ENCODE peak calls at places on chromosomes 7 and 10, in eight cellular contexts. G is adrenal gland, K is ascending aorta, Q is HFFc6, J is cardiac muscle cell, Y is endodermal cell, X is nephron progenitor cell, P is mammary epithelial cell. C is an unnamed sample.

GRCh38 chr10:10830316-10831061 is 187.2 kb upstream of the CELF2 start:
- DNase-seq in Y (no peak), J (peak; percentile 94), K (no peak), G (no peak), X (no peak), Q (peak; percentile 96), P (peak; percentile 72), C (no peak)

GRCh38 chr7:101854084-101854865 is 36.8 kb downstream of the CUX1 start:
- DNase-seq in Q (no peak), G (no peak), X (no peak), P (no peak), Y (no peak), J (no peak), K (no peak), C (no peak)

GRCh38 chr10:12685261-12685861 is 316.2 kb downstream of the CCDC3 start:
- DNase-seq in J (no peak), X (no peak), Q (no peak), P (no peak), G (no peak), K (no peak), Y (no peak), C (no peak)

GRCh38 chr7:79282051-79282694 is 171.3 kb downstream of the MAGI2 start:
- DNase-seq in G (peak; percentile 15), X (peak; percentile 10), J (peak; percentile 83), K (no peak), Y (no peak), P (peak; percentile 27), Q (peak; percentile 84), C (no peak)

GRCh38 chr7:22566176-22566575 is 66.2 kb upstream of the STEAP1B start:
- DNase-seq in K (no peak), Y (no peak), Q (no peak), G (no peak), X (no peak), J (no peak), P (no peak), C (no peak)

GRCh38 chr10:97701438-97702064 is 12.0 kb upstream of the MARVELD1 start:
- DNase-seq in X (peak; percentile 55), Q (peak; percentile 74), J (peak; percentile 84), G (peak; percentile 52), K (peak; percentile 79), Y (peak; percentile 84), P (peak; percentile 75), C (no peak)

GRCh38 chr10:69160809-69161225 is 19.2 kb upstream of the SUPV3L1 start:
- DNase-seq in Y (no peak), P (peak; percentile 14), K (no peak), J (no peak), X (no peak), Q (peak; percentile 62), G (no peak), C (no peak)

GRCh38 chr7:33062023-33062781 is at the start of gene NT5C3A:
- DNase-seq in P (peak; percentile 39), J (peak; percentile 39), Q (peak; percentile 9), G (peak; percentile 46), Y (peak; percentile 77), X (no peak), K (no peak), C (no peak)

GRCh38 chr10:89414879-89415821 is 782 bp downstream of the IFIT5 start:
- DNase-seq in Y (peak; percentile 80), G (peak; percentile 55), P (peak; percentile 52), K (no peak), J (peak; percentile 35), Q (peak; percentile 27), X (peak; percentile 50), C (no peak)

GRCh38 chr7:95904099-95904498 is 131.7 kb downstream of the DYNC1I1 start:
- DNase-seq in G (peak; percentile 32), Y (no peak), P (no peak), Q (no peak), K (no peak), X (no peak), J (no peak), C (no peak)

GRCh38 chr10:102280397-102281015 is 35.2 kb downstream of the GBF1 start:
- DNase-seq in K (no peak), Y (no peak), Q (no peak), X (no peak), P (no peak), J (peak; percentile 49), G (peak; percentile 40), C (no peak)

GRCh38 chr7:134938141-134938540 is 48.2 kb upstream of the AGBL3 start:
- DNase-seq in K (no peak), P (no peak), Y (no peak), J (no peak), Q (no peak), X (no peak), G (no peak), C (no peak)

GRCh38 chr10:5600908-5601307 is 65.5 kb downstream of the ASB13 start:
- DNase-seq in J (no peak), P (no peak), Q (no peak), K (peak; percentile 77), G (no peak), Y (no peak), X (no peak), C (no peak)

GRCh38 chr10:77350711-77351119 is 286.9 kb downstream of the KCNMA1 start:
- DNase-seq in P (peak; percentile 98), G (peak; percentile 86), Q (peak; percentile 99), K (peak; percentile 90), Y (no peak), X (no peak), J (peak; percentile 97), C (peak; percentile 77)

GRCh38 chr10:71715026-71715425 is 4.6 kb downstream of the C10orf105 start:
- DNase-seq in P (no peak), Q (no peak), J (no peak), X (no peak), Y (no peak), K (no peak), G (no peak), C (no peak)

GRCh38 chr7:55177068-55177530 is 158.3 kb downstream of the EGFR start:
- DNase-seq in Y (no peak), K (peak; percentile 48), P (no peak), X (no peak), Q (no peak), J (no peak), G (no peak), C (no peak)

GRCh38 chr10:124325658-124325965 is 93.1 kb downstream of the OAT start:
- DNase-seq in G (no peak), X (no peak), J (no peak), P (no peak), Q (no peak), Y (peak; percentile 21), K (peak; percentile 40), C (no peak)

GRCh38 chr7:20267482-20267881 is 50.3 kb upstream of the MACC1 start:
- DNase-seq in P (no peak), X (peak; percentile 2), Y (peak; percentile 62), Q (no peak), G (no peak), J (no peak), K (no peak), C (no peak)

DNA sequence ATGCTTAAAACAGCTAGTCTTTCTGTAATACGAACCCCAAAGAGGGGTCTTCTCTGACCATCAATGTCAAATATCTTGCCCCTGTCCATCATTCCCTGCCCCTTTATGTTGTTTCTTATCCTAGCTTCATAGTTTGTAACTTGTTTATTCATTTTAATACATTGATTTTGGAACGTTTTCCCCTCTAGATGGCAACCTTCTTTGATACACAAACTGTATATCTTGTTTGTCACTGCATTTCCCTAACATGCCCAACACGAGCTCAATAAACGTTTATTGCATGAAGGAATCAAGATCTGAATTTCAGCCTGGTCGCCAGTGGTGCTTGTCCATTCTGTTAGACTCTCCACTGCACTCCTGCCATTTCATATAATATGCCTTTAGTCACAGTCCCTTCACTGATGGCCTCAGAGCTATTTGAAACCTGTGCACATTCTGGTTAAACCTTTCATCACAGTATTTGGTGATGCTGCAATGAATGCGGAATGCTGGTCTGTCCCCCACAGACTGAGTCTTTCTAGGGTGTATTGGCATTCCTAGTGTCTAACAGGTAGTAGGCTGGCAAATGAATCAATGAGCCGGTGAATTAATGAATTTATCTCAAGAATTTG is 55.0 kb upstream of the FRMD4A start:
- DNase-seq in Y (no peak), K (no peak), J (peak; percentile 19), P (no peak), X (no peak), Q (peak; percentile 7), G (no peak), C (no peak)
- TF ChIP-seq CTCF in Y (no peak), K (no peak), J (peak; percentile 11), P (peak; percentile 13), X (no peak), Q (peak; percentile 59), G (no peak), C (no peak)

DNA sequence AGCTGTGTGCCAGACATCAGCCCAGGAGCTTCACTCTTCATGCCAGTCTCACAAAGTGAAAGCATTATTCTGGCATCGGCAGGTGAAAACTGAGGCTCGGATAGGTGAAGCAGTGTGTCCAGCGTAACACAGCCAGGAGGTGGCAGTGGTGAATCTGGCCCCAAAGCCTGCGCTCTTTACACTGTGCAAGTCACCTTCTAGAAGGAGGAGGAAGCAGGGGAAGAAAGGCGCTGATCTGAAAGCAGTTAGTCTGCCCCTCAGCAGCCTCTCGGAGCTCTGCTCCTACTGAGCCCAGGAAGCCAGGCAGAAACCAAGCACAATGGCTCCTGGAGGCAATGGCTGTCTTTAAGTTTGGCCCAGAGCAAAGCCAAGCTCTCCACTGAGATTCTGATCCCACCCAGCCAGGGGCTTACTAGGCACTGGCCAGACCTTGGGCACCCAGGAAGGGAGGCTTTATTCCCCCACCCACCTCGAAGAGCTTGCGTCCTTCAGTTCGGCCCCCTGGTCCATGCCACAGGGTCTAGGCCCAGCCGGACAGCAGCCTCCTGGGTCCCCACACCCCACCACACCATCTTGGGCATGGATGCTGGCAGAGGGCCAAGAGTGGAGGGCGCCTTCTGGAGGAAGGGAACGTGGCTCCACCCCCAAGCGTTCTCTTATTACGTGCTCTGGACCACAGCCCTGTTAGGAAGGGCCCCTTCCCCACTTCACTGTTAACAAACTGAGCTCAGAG is 104.5 kb downstream of the GRID1 start:
- DNase-seq in K (peak; percentile 58), P (no peak), Y (peak; percentile 84), G (no peak), J (no peak), X (peak; percentile 26), Q (no peak), C (no peak)
- TF ChIP-seq CTCF in K (no peak), P (no peak), Y (peak; percentile 76), G (no peak), J (no peak), X (no peak), Q (no peak), C (no peak)

DNA sequence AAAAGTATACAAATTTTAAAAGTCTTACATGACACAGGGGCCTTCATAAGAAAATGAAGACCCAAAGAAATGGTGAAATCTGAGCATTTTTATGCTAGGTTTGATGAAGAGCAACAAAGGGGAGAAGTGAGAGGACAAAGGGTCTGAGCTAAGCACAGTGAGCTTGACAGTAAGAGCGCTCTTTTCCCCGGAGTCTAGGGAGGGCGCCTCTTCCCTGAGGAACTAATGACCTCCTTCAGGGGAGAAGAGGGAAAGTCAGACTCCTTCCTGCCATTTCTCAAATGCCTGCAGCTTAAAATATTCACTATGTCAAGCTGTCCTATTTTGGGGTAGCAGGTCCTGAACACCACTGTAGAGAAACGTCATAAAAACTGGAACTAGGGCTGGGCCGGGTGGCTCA is 18.1 kb upstream of the PAXIP1 start:
- DNase-seq in G (no peak), X (no peak), Y (peak; percentile 68), Q (no peak), J (no peak), K (no peak), P (no peak), C (no peak)
- TF ChIP-seq CTCF in G (no peak), X (no peak), Y (peak; percentile 58), Q (no peak), J (no peak), K (no peak), P (no peak), C (no peak)

GRCh38 chr7:115676080-115676479 is 354.5 kb downstream of the TFEC start:
- DNase-seq in K (no peak), X (peak; percentile 5), Q (no peak), P (peak; percentile 4), Y (no peak), G (peak; percentile 15), J (peak; percentile 64), C (no peak)
- TF ChIP-seq CTCF in K (no peak), X (peak; percentile 12), Q (no peak), P (peak; percentile 33), Y (no peak), G (no peak), J (peak; percentile 38), C (no peak)

C was measured in thoracic aorta.